ENCODE peak calls at places on chromosomes 6 and 20, in four cellular contexts. U is AG09319, N is HS-27A, V is WTC11. T is an unnamed sample.

GRCh38 chr6:46046558-46047169 is 31.0 kb upstream of the CLIC5 start:
- DNase-seq in U (no peak), V (no peak), N (no peak), T (no peak)

GRCh38 chr20:57013741-57014140 is 252.7 kb downstream of the BMP7 start:
- DNase-seq in V (peak), U (no peak), N (no peak), T (peak)

GRCh38 chr6:159149641-159150040 is 19.6 kb upstream of the FNDC1 start:
- DNase-seq in V (no peak), N (no peak), U (no peak), T (no peak)

GRCh38 chr20:58841539-58842264 is 9.0 kb downstream of the GNAS-AS1 start:
- DNase-seq in V (peak), U (no peak), N (no peak), T (peak)

GRCh38 chr20:14634666-14635065 is 297.3 kb upstream of the FLRT3 start:
- DNase-seq in V (no peak), U (no peak), N (no peak), T (no peak)

GRCh38 chr6:75144396-75144795 is 61.5 kb downstream of the COL12A1 start:
- DNase-seq in N (no peak), V (no peak), U (no peak), T (no peak)

GRCh38 chr20:58432190-58432954 is 43.3 kb downstream of the VAPB start:
- DNase-seq in U (no peak), V (no peak), N (no peak), T (no peak)

GRCh38 chr6:45420083-45420908 is 42.6 kb upstream of the SUPT3H start:
- DNase-seq in V (peak), N (no peak), U (no peak), T (peak)

GRCh38 chr6:25175656-25176055 is 103.5 kb upstream of the CARMIL1 start:
- DNase-seq in N (no peak), V (no peak), U (no peak), T (no peak)

T was measured in nephron progenitor cell.